ENCODE peak calls at places on chromosomes 1 and 21, in four cellular contexts. Q, Z, H and Y are unnamed samples.

GRCh38 chr21:42468511-42469131 is 27.4 kb downstream of the RSPH1 start:
- DNase-seq in Z (no peak), Q (no peak), H (peak; percentile 73), Y (no peak)

GRCh38 chr1:177890459-177890858 is 79.4 kb downstream of the SEC16B start:
- DNase-seq in H (no peak), Z (no peak), Q (no peak), Y (no peak)

GRCh38 chr1:24988560-24988912 is 58.5 kb upstream of the RUNX3 start:
- DNase-seq in Q (no peak), Z (no peak), H (no peak), Y (no peak)

GRCh38 chr1:173255214-173255813 is 48.2 kb upstream of the TNFSF4 start:
- DNase-seq in Z (no peak), Q (no peak), H (no peak), Y (no peak)

GRCh38 chr21:29309703-29310102 is 11.0 kb downstream of the BACH1 start:
- DNase-seq in Q (no peak), Z (no peak), H (no peak), Y (no peak)

GRCh38 chr1:99768525-99769382 is 2.3 kb upstream of the FRRS1 start:
- DNase-seq in Q (no peak), H (no peak), Z (no peak), Y (no peak)

GRCh38 chr1:58785424-58786058 is 1.7 kb upstream of the JUN start:
- DNase-seq in Z (peak; percentile 82), Q (peak; percentile 87), H (peak; percentile 83), Y (peak; percentile 94)

GRCh38 chr1:243819438-243819839 is 30.6 kb downstream of the AKT3 start:
- DNase-seq in H (no peak), Z (no peak), Q (no peak), Y (no peak)

GRCh38 chr1:43172532-43172972 is 422 bp downstream of the CFAP57 start:
- DNase-seq in H (peak; percentile 83), Z (peak; percentile 86), Q (peak; percentile 93), Y (no peak)

GRCh38 chr1:100631015-100631521 is 88.5 kb upstream of the VCAM1 start:
- DNase-seq in Q (no peak), Z (no peak), H (no peak), Y (no peak)

GRCh38 chr1:208536176-208536575 is 292.0 kb upstream of the PLXNA2 start:
- DNase-seq in Q (no peak), Z (no peak), H (no peak), Y (peak; percentile 67)

GRCh38 chr1:157542676-157543075 is 9.6 kb downstream of the FCRL5 start:
- DNase-seq in H (no peak), Q (no peak), Z (no peak), Y (no peak)

GRCh38 chr1:209065350-209065749 is 518.2 kb upstream of the CAMK1G start:
- DNase-seq in Z (no peak), H (no peak), Q (no peak), Y (no peak)

GRCh38 chr21:39451332-39452206 is at the start of gene SH3BGR:
- DNase-seq in Z (no peak), Q (peak; percentile 70), H (peak; percentile 74), Y (no peak)

GRCh38 chr1:40045182-40045581 is 4.7 kb downstream of the CAP1 start:
- DNase-seq in Z (no peak), H (no peak), Q (no peak), Y (no peak)

GRCh38 chr1:98210064-98210463 is 289.2 kb upstream of the DPYD start:
- DNase-seq in H (no peak), Z (no peak), Q (no peak), Y (no peak)

GRCh38 chr21:42474043-42474831 is 21.8 kb downstream of the RSPH1 start:
- DNase-seq in H (peak; percentile 57), Q (no peak), Z (peak; percentile 90), Y (no peak)

GRCh38 chr1:177857285-177857684 is 112.6 kb downstream of the SEC16B start:
- DNase-seq in H (no peak), Q (no peak), Z (no peak), Y (no peak)

GRCh38 chr1:208791458-208791857 is 547.3 kb upstream of the PLXNA2 start:
- DNase-seq in Q (no peak), H (no peak), Z (no peak), Y (no peak)

GRCh38 chr1:6099787-6100765 is 54.4 kb downstream of the KCNAB2 start:
- DNase-seq in H (no peak), Z (no peak), Q (peak; percentile 57), Y (no peak)

GRCh38 chr1:6101826-6102225 is 56.1 kb downstream of the KCNAB2 start:
- DNase-seq in Q (peak; percentile 48), H (no peak), Z (no peak), Y (no peak)

GRCh38 chr1:6102227-6102845 is 56.6 kb downstream of the KCNAB2 start:
- DNase-seq in H (no peak), Z (no peak), Q (peak; percentile 60), Y (no peak)

GRCh38 chr1:6099297-6099696 is 53.6 kb downstream of the KCNAB2 start:
- DNase-seq in H (no peak), Z (no peak), Q (peak; percentile 57), Y (no peak)

DNA sequence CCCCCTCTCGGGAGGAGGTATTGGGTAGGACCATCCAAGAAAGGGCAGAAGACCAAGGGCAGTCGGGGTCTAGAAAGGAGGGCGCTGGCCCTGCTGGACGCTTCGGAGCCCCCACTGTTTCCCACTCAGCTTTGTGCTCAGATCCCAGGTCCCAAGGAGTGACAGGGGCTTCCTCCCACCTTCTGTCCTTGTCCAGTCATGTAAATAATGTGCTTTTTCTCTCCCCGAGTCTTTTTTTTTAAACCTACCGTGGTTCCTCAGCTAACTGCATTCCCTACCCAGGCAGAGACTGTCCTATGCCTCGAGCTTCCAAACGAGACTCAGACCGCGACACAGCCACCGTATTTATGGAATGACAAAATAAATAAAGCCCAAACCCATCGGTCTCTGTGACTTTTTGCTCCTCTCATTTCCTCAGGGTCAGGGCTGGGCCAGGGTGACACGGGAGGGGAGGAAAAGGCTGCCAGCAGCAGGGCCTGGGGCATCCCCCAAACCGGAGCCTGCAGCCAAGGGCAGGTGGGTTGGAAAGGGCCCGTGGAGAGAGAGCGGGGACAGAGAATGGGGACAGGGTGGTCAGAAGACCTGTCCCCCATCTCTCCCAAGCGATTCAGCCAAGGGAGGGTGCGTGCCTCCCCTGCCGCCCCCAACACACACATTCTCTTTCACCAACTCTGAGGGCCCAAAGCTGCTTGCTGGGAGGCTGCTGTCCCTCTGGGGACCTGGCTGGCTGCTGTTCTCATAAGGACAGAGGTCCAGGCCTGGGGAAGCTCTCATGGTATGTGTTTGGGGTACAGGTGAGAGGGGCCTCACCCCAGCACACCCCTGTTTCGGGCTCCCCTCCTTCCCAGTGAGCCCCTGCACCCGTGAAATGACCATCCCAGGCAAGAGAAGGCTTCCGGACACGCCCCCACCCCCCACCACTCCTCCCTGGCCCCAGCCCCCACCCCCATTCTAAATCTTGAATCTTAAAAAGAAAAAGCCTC is 55.4 kb downstream of the KCNAB2 start:
- DNase-seq in Q (peak; percentile 48), H (no peak), Z (no peak), Y (no peak)
- TF ChIP-seq POLR2AphosphoS5 in Q (no peak), H (no peak), Z (no peak), Y (no peak)

GRCh38 chr1:34869754-34870153 is 10.2 kb upstream of the SMIM12 start:
- DNase-seq in H (no peak), Q (no peak), Z (no peak), Y (no peak)
- TF ChIP-seq POLR2AphosphoS5 in H (no peak), Q (no peak), Z (no peak), Y (no peak)

GRCh38 chr21:46228345-46229051 is at the start of gene LSS:
- DNase-seq in Q (peak; percentile 99), H (peak; percentile 98), Z (peak; percentile 98), Y (peak; percentile 93)
- TF ChIP-seq POLR2AphosphoS5 in Q (peak; percentile 89), H (peak; percentile 69), Z (no peak), Y (peak; percentile 86)

DNA sequence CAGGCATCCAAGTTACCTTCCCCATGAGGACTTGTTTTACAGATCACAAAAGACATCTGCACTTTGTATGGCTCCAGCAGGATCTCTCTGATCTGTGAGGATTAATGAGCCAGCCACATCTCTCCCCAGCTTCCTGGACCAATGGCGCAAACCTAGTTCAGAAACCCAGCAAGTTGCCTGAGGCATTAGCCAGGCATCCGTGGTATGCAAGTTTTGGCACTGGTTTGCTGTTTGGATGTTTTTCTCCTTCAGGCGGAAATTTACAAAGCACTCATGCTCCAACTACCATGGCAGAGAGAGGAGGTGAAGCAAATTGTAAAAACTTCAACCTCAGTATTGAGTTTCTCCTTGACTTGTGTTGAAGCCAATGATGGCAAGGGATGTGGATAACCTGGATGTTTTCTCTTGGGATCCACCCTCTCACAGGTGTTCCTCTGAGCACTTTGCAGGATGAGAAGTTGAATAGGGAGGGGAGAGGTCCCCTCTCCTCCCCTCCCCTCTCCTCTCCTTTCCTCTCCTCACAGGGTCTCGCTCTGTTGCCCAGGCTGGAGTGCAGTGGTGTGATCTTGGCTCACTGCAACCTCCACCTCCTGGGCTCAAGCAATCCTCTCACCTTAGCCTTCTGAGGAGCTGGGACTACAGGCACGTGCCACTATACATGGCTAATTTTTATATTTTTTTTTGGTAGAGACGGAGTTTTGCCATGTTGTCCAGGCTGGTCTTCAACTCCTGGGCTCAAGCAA is 25.6 kb upstream of the ENO1 start:
- DNase-seq in Z (peak; percentile 30), Q (peak; percentile 74), H (peak; percentile 90), Y (no peak)
- TF ChIP-seq POLR2AphosphoS5 in Z (no peak), Q (no peak), H (peak; percentile 95), Y (peak; percentile 34)

GRCh38 chr1:228087771-228088251 is 5.3 kb downstream of the ARF1 start:
- DNase-seq in H (no peak), Z (no peak), Q (peak; percentile 58), Y (no peak)

GRCh38 chr1:228088586-228089498 is 6.3 kb downstream of the ARF1 start:
- DNase-seq in Q (peak; percentile 63), Z (peak; percentile 27), H (no peak), Y (no peak)

GRCh38 chr1:228090613-228091081 is 8.1 kb downstream of the ARF1 start:
- DNase-seq in Q (peak; percentile 60), H (no peak), Z (peak; percentile 25), Y (no peak)

GRCh38 chr1:228091084-228091483 is 8.6 kb downstream of the ARF1 start:
- DNase-seq in H (no peak), Q (no peak), Z (no peak), Y (no peak)

GRCh38 chr1:228089520-228090380 is 7.2 kb downstream of the ARF1 start:
- DNase-seq in H (no peak), Z (peak; percentile 25), Q (peak; percentile 55), Y (no peak)
- TF ChIP-seq POLR2AphosphoS5 in H (no peak), Z (no peak), Q (no peak), Y (no peak)